ENCODE peak calls at places on chromosome 6, in six cellular contexts. N is lower leg skin; E is adrenal gland; T is heart right ventricle; K is CD8-positive, alpha-beta T cell; W is mammary epithelial cell. C is an unnamed sample.

GRCh38 chr6:111743859-111744692 is 129.2 kb downstream of the FYN start:
- DNase-seq in T (no peak), E (no peak), N (no peak), W (no peak), K (no peak), C (no peak)

GRCh38 chr6:160348552-160349441 is 619 bp downstream of the SLC22A3 start:
- DNase-seq in W (peak), T (peak), K (no peak), E (peak), N (no peak), C (peak)

GRCh38 chr6:138086573-138087196 is 20.5 kb downstream of the PERP start:
- DNase-seq in W (peak), T (no peak), N (no peak), K (no peak), E (no peak), C (peak)

GRCh38 chr6:151436814-151437213 is 15.1 kb downstream of the RMND1 start:
- DNase-seq in E (no peak), K (no peak), N (no peak), T (no peak), W (no peak), C (peak)

GRCh38 chr6:20921533-20921932 is 387.3 kb downstream of the CDKAL1 start:
- DNase-seq in T (no peak), E (no peak), K (no peak), W (no peak), N (no peak), C (no peak)

GRCh38 chr6:106903299-106903698 is 71.2 kb downstream of the CD24 start:
- DNase-seq in N (no peak), K (no peak), W (no peak), E (no peak), T (no peak), C (no peak)

GRCh38 chr6:23027281-23027680 is 457.9 kb downstream of the HDGFL1 start:
- DNase-seq in N (no peak), K (no peak), W (peak), T (no peak), E (no peak), C (peak)

GRCh38 chr6:168384045-168385038 is 56.6 kb upstream of the SMOC2 start:
- DNase-seq in T (no peak), W (no peak), K (no peak), N (no peak), E (no peak), C (no peak)

GRCh38 chr6:98292812-98293211 is 541.6 kb upstream of the POU3F2 start:
- DNase-seq in N (no peak), T (no peak), W (no peak), K (no peak), E (no peak), C (no peak)

GRCh38 chr6:51929934-51930574 is 157.4 kb downstream of the PKHD1 start:
- DNase-seq in E (no peak), W (no peak), K (no peak), N (no peak), T (no peak), C (no peak)

GRCh38 chr6:62150048-62150663 is 135.9 kb downstream of the KHDRBS2 start:
- DNase-seq in W (peak), K (no peak), E (peak), T (no peak), N (no peak), C (peak)

GRCh38 chr6:51415501-51415900 is 596.8 kb downstream of the TFAP2B start:
- DNase-seq in T (no peak), E (no peak), N (no peak), K (no peak), W (no peak), C (peak)

GRCh38 chr6:13677878-13678254 is 33.8 kb downstream of the RANBP9 start:
- DNase-seq in N (no peak), W (no peak), T (no peak), E (peak), K (no peak), C (no peak)

GRCh38 chr6:148758492-148758891 is 11.7 kb downstream of the UST start:
- DNase-seq in N (no peak), K (no peak), T (no peak), E (peak), W (no peak), C (no peak)

GRCh38 chr6:28816909-28817807 is 106.6 kb downstream of the TRIM27 start:
- DNase-seq in W (peak), T (no peak), E (no peak), N (no peak), K (no peak), C (peak)

GRCh38 chr6:156016186-156016976 is 560.7 kb upstream of the NOX3 start:
- DNase-seq in T (no peak), E (no peak), N (no peak), K (no peak), W (no peak), C (no peak)

GRCh38 chr6:122838060-122838780 is 49.2 kb downstream of the SMPDL3A start:
- DNase-seq in K (no peak), N (no peak), E (no peak), T (no peak), W (no peak), C (peak)

GRCh38 chr6:113903666-113904330 is 46.7 kb downstream of the MARCKS start:
- DNase-seq in K (no peak), N (no peak), E (peak), T (peak), W (no peak), C (peak)

GRCh38 chr6:136566007-136566487 is 15.8 kb upstream of the MAP7 start:
- DNase-seq in N (no peak), E (no peak), W (no peak), T (peak), K (no peak), C (no peak)

GRCh38 chr6:149107973-149108372 is 209.5 kb upstream of the TAB2 start:
- DNase-seq in T (no peak), E (no peak), N (no peak), K (no peak), W (no peak), C (no peak)

GRCh38 chr6:7401103-7401502 is 11.5 kb downstream of the RIOK1 start:
- DNase-seq in K (no peak), T (no peak), E (no peak), W (peak), N (no peak), C (peak)

GRCh38 chr6:51260003-51260402 is 441.3 kb downstream of the TFAP2B start:
- DNase-seq in N (no peak), T (no peak), E (no peak), K (no peak), W (no peak), C (no peak)

GRCh38 chr6:168050861-168051586 is 28.0 kb downstream of the FRMD1 start:
- DNase-seq in E (no peak), W (no peak), K (no peak), T (no peak), N (no peak), C (no peak)

GRCh38 chr6:40444811-40445210 is 142.4 kb downstream of the LRFN2 start:
- DNase-seq in K (no peak), N (no peak), T (no peak), E (no peak), W (peak), C (peak)

GRCh38 chr6:136969433-136969832 is 47.3 kb downstream of the SLC35D3 start:
- DNase-seq in T (no peak), K (no peak), N (no peak), E (no peak), W (peak), C (peak)

GRCh38 chr6:48782230-48782629 is 671.2 kb upstream of the PTCHD4 start:
- DNase-seq in N (no peak), K (no peak), E (no peak), T (no peak), W (peak), C (peak)

GRCh38 chr6:33974030-33974429 is 170.2 kb upstream of the MLN start:
- DNase-seq in K (no peak), N (peak), E (no peak), T (no peak), W (no peak), C (no peak)

GRCh38 chr6:38528196-38528965 is 111.3 kb downstream of the BTBD9 start:
- DNase-seq in T (no peak), W (no peak), N (no peak), E (no peak), K (no peak), C (no peak)
- H3K4me3 ChIP-seq in T (no peak), W (no peak), N (no peak), E (no peak), K (no peak), C (no peak)

GRCh38 chr6:110530671-110531070 is 54.3 kb upstream of the SLC22A16 start:
- DNase-seq in E (no peak), N (no peak), K (no peak), T (no peak), W (peak), C (peak)
- TF ChIP-seq CTCF in E (no peak), N (no peak), K (no peak), T (no peak), W (no peak), C (no peak)

GRCh38 chr6:143680157-143680556 is 2.4 kb downstream of the PHACTR2 start:
- DNase-seq in N (no peak), K (no peak), W (no peak), E (no peak), T (no peak), C (no peak)

GRCh38 chr6:143677577-143677890 is 231 bp upstream of the PHACTR2 start:
- DNase-seq in W (no peak), N (no peak), K (no peak), T (no peak), E (no peak), C (no peak)

GRCh38 chr6:143676437-143677045 is 1.2 kb upstream of the PHACTR2 start:
- DNase-seq in T (no peak), E (no peak), N (no peak), W (no peak), K (no peak), C (no peak)

GRCh38 chr6:143677891-143678737 is at the start of gene PHACTR2:
- DNase-seq in T (peak), K (peak), E (peak), W (peak), N (peak), C (peak)

GRCh38 chr6:143678980-143679379 is 1.2 kb downstream of the PHACTR2 start:
- DNase-seq in N (no peak), K (no peak), W (no peak), E (no peak), T (no peak), C (no peak)
- H3K4me3 ChIP-seq in N (no peak), K (peak), W (peak), E (peak), T (peak), C (peak)

GRCh38 chr6:118993358-118993757 is 58.4 kb upstream of the MCM9 start:
- DNase-seq in E (no peak), N (no peak), W (no peak), T (no peak), K (no peak), C (no peak)

GRCh38 chr6:118993803-118994231 is 58.9 kb upstream of the MCM9 start:
- DNase-seq in T (no peak), E (no peak), N (no peak), K (no peak), W (no peak), C (no peak)

GRCh38 chr6:118996289-118996820 is 61.4 kb upstream of the MCM9 start:
- DNase-seq in T (no peak), E (no peak), N (no peak), K (no peak), W (no peak), C (no peak)

GRCh38 chr6:118986312-118986711 is 51.4 kb upstream of the MCM9 start:
- DNase-seq in T (no peak), W (no peak), E (no peak), N (no peak), K (no peak), C (no peak)

GRCh38 chr6:118992186-118992795 is 57.3 kb upstream of the MCM9 start:
- DNase-seq in W (no peak), T (no peak), E (no peak), N (no peak), K (no peak), C (no peak)
- TF ChIP-seq CTCF in W (no peak), T (no peak), E (no peak), N (no peak), K (no peak), C (no peak)

DNA sequence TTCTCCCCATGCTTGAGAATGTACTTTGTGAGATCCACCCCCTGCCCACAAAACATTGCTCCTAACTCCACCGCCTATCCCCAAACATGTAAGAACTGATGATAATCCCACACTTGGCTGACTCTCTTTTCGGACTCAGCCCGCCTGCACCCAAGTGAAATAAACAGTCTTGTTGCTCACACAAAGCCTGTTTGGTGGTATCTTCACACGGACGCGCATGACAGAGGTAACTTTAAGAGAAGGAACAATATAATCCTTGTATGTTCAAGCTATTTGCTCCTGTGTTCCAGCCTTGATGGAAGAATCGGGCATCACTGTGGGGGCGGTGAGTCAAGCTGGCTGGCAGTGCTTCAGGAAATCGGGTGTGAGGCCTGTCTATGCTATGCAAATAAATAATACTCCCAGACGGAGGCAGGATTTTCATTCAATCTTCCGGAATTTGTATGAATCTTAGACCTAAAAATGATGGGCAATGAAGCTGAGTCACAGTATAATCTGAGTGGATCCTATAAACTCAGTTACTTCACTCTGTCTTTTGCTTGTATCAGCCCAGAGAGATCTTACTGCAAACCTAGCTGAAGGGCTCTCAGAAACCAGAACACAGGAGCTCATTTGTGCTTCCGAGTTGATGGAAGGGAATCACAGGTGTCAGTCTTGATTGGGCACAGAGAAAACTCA is 45.2 kb upstream of the NT5E start:
- DNase-seq in T (no peak), N (no peak), K (no peak), W (peak), E (peak), C (peak)
- H3K4me3 ChIP-seq in T (no peak), N (no peak), K (no peak), W (peak), E (no peak), C (no peak)

DNA sequence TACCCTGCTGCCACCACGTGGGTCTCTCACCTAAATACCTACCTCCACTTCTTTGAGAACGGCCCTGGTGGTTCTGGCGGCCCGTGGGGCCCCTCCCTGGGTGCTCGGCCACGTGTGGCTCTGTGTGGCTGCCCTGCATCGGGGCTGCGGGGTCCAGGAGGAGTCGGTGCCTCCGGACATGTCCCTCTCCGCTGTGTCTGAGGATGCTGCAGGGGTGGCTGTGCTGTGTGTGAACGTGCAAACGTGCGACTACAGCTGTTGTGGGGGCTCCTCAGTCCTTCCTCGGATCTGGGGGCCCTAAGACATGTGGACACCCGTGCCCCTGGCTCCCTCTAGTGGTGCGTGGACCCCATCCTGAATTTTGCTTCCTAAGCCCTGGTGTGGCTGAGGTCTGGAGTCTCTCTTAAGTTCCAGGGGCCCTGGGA is 691.8 kb downstream of the QKI start:
- DNase-seq in K (no peak), W (no peak), N (no peak), T (peak), E (peak), C (no peak)
- TF ChIP-seq CTCF in K (no peak), W (no peak), N (no peak), T (peak), E (peak), C (no peak)

DNA sequence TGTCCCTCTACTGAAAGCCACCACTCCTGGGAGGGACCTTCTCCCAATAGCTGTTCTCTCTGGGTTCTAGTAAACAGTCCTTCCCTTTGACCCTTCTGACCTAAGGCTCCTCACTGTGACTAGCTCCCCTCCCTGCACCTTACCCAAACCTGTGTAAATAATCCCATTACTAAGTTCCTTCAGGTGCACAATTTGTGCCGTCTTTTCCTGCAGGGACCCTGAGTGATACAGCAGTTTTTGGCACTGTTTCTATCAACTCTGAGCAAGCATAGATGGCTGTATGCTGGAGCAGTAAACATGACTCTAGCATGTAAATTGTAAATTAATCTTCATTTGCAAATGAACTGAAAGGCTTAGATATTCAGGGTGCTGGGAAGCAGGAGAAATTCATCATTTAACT is 118.0 kb downstream of the TCP11 start:
- DNase-seq in E (no peak), N (no peak), W (no peak), T (no peak), K (no peak), C (no peak)
- H3K4me3 ChIP-seq in E (no peak), N (no peak), W (no peak), T (no peak), K (no peak), C (no peak)

GRCh38 chr6:129251669-129252376 is 368.9 kb downstream of the LAMA2 start:
- DNase-seq in K (no peak), W (peak), N (no peak), E (peak), T (no peak), C (peak)

GRCh38 chr6:129248976-129249375 is 366.0 kb downstream of the LAMA2 start:
- DNase-seq in T (no peak), E (no peak), W (no peak), N (no peak), K (no peak), C (peak)

GRCh38 chr6:129253731-129254130 is 370.8 kb downstream of the LAMA2 start:
- DNase-seq in E (no peak), W (no peak), T (no peak), K (no peak), N (no peak), C (no peak)

DNA sequence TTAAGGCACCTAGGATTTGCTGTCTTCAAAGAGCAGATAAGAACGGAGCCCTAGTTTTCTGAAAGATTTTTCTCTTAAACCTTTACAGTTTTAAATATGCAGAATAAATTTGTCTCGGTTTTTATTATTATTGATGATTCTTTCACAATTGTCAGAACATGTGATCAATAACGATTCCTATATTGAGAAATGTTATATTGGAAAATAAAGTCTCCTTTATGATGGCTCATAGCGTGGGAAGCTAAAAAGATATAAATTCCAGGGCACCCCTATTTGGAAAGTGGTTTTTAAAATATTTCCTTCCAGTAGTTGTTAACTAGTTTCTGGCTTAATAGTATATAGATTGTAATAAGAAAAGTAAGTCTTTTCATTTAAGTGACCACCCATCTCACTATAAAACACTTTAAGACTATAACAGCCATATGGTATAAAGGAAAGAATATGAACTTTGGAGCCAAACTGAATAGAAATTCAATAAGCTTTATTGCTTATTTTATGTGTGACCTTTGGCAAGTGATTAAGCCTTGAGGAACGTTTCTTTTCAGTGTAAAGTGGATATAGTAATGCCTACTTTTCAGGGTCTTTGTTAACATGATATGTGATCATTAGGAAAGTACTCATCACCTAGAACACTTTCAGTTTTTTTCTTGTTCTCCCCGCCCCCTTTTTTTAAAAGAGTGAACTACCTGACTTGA is 369.6 kb downstream of the LAMA2 start:
- DNase-seq in N (no peak), W (no peak), K (no peak), T (no peak), E (no peak), C (no peak)
- TF ChIP-seq CTCF in N (no peak), W (no peak), K (peak), T (no peak), E (peak), C (no peak)

DNA sequence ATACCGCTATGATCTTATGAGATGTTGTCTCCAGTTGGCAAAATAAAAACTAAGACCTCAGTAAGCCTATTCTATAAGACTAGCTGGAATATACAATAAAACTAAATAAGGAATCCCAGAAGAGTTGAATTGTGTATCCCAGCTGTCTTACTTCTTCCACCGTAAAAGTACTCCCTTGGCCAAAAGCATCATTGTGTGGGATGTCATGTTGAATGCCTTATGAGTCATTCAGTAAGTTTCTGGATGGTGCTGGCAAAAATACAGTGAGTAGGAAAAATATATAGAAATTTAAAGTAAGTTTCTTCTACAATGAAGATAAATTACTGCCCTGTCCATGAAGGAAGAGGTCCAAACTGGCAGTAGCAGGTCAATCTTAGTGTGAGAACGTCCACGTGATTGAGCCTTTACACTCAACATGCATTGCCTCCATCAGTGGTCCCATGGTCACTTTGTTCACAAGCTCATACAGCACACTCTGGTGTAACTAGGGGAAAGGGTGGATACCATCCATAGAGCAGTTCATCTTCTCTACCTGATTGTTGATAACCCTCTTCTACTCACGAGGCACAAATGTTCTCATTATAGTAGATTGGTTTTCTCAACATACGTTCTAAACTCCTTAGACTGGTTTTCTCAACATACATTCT is 13.7 kb upstream of the ZNF318 start:
- DNase-seq in E (no peak), K (no peak), N (no peak), W (peak), T (no peak), C (peak)
- H3K4me3 ChIP-seq in E (no peak), K (peak), N (no peak), W (no peak), T (no peak), C (no peak)

C was measured in epithelial cell of esophagus.